ENCODE peak calls at places on chromosomes 3 and 15, in four cellular contexts. N is fibroblast of lung, A is AG10803, D is NCI-H1092. V is an unnamed sample.

GRCh38 chr3:195914648-195915473 is 6.5 kb upstream of the TNK2 start:
- DNase-seq in N (peak), A (peak), D (no peak), V (peak)

GRCh38 chr3:167705840-167706239 is 28.9 kb downstream of the PDCD10 start:
- DNase-seq in N (peak), A (no peak), D (no peak), V (peak)

GRCh38 chr15:24835301-24835700 is 119.5 kb upstream of the SNRPN start:
- DNase-seq in N (no peak), A (no peak), D (no peak), V (no peak)

GRCh38 chr15:93121089-93121488 is 32.1 kb upstream of the RGMA start:
- DNase-seq in N (no peak), A (no peak), D (peak), V (no peak)

GRCh38 chr3:128364291-128364690 is 102.4 kb downstream of the DNAJB8 start:
- DNase-seq in N (no peak), A (no peak), D (no peak), V (no peak)

GRCh38 chr3:16332904-16333426 is 68.0 kb downstream of the OXNAD1 start:
- DNase-seq in N (peak), A (peak), D (no peak), V (peak)

GRCh38 chr15:69957175-69957574 is 140.5 kb downstream of the TLE3 start:
- DNase-seq in N (no peak), A (no peak), D (no peak), V (no peak)

GRCh38 chr3:142941373-142942123 is 21.9 kb downstream of the PAQR9 start:
- DNase-seq in N (no peak), A (no peak), D (no peak), V (no peak)

GRCh38 chr15:31338318-31338878 is 11.8 kb downstream of the KLF13 start:
- DNase-seq in N (no peak), A (no peak), D (no peak), V (peak)

GRCh38 chr15:36959746-36960145 is 140.6 kb downstream of the MEIS2 start:
- DNase-seq in N (peak), A (no peak), D (no peak), V (no peak)

GRCh38 chr3:156643729-156644389 is 30.5 kb upstream of the TIPARP start:
- DNase-seq in N (peak), A (peak), D (no peak), V (no peak)

GRCh38 chr15:57849332-57849731 is 142.8 kb downstream of the POLR2M start:
- DNase-seq in N (peak), A (no peak), D (no peak), V (no peak)

GRCh38 chr3:32934150-32934742 is 17.2 kb upstream of the CCR4 start:
- DNase-seq in N (no peak), A (peak), D (no peak), V (no peak)

GRCh38 chr3:152842423-152842822 is 7.5 kb downstream of the P2RY1 start:
- DNase-seq in N (no peak), A (no peak), D (no peak), V (no peak)

GRCh38 chr3:117656391-117656790 is 946.8 kb downstream of the TUSC7 start:
- DNase-seq in N (no peak), A (peak), D (no peak), V (no peak)

GRCh38 chr15:67161881-67162280 is 92.6 kb downstream of the AAGAB start:
- DNase-seq in N (no peak), A (no peak), D (no peak), V (no peak)

GRCh38 chr3:39401983-39402382 is 4.5 kb upstream of the RPSA start:
- DNase-seq in N (no peak), A (no peak), D (no peak), V (no peak)

GRCh38 chr3:50617096-50617791 is at the start of gene MAPKAPK3:
- DNase-seq in N (no peak), A (no peak), D (no peak), V (no peak)